ENCODE peak calls at places on chromosome 7, in four cellular contexts. One of them, this sample, is unnamed. For H3K9me3, the result is how much of the 10 kb centered on the place peaks cover.

GRCh38 chr7:42843209-42843800 is 68.6 kb downstream of the C7orf25 start:
- DNase-seq in fibroblast of lung: peak
- DNase-seq in Peyer's patch: no peak
- DNase-seq in left ventricle myocardium inferior: peak
- DNase-seq in this sample: no peak

GRCh38 chr7:108142675-108143259 is 12.6 kb upstream of the LAMB4 start:
- DNase-seq in fibroblast of lung: no peak
- DNase-seq in left ventricle myocardium inferior: no peak
- DNase-seq in Peyer's patch: no peak
- DNase-seq in this sample: no peak

GRCh38 chr7:109009636-109010035 is 440.0 kb downstream of the DNAJB9 start:
- DNase-seq in left ventricle myocardium inferior: no peak
- DNase-seq in Peyer's patch: no peak
- DNase-seq in fibroblast of lung: peak
- DNase-seq in this sample: no peak

GRCh38 chr7:82049442-82049841 is 279.6 kb upstream of the HGF start:
- DNase-seq in fibroblast of lung: peak
- DNase-seq in left ventricle myocardium inferior: peak
- DNase-seq in Peyer's patch: no peak
- DNase-seq in this sample: no peak

GRCh38 chr7:143199040-143199439 is 15.8 kb downstream of the TAS2R39 start:
- DNase-seq in Peyer's patch: no peak
- DNase-seq in fibroblast of lung: no peak
- DNase-seq in left ventricle myocardium inferior: no peak
- DNase-seq in this sample: no peak

GRCh38 chr7:120131096-120131839 is 141.7 kb upstream of the KCND2 start:
- DNase-seq in left ventricle myocardium inferior: no peak
- DNase-seq in Peyer's patch: no peak
- DNase-seq in fibroblast of lung: no peak
- DNase-seq in this sample: no peak

GRCh38 chr7:106059556-106059955 is 52.6 kb downstream of the SYPL1 start:
- DNase-seq in Peyer's patch: no peak
- DNase-seq in fibroblast of lung: no peak
- DNase-seq in left ventricle myocardium inferior: no peak
- DNase-seq in this sample: no peak

GRCh38 chr7:42237891-42238531 is 1.0 kb upstream of the GLI3 start:
- DNase-seq in left ventricle myocardium inferior: peak
- DNase-seq in fibroblast of lung: peak
- DNase-seq in Peyer's patch: peak
- DNase-seq in this sample: no peak

GRCh38 chr7:778968-779451 is 51.9 kb upstream of the PRKAR1B start:
- DNase-seq in left ventricle myocardium inferior: no peak
- DNase-seq in fibroblast of lung: peak
- DNase-seq in Peyer's patch: no peak
- DNase-seq in this sample: no peak

GRCh38 chr7:143460585-143460984 is 17.1 kb upstream of the TAS2R41 start:
- DNase-seq in fibroblast of lung: no peak
- DNase-seq in left ventricle myocardium inferior: no peak
- DNase-seq in Peyer's patch: no peak
- DNase-seq in this sample: no peak

GRCh38 chr7:112481833-112482669 is 1.3 kb downstream of the LSMEM1 start:
- DNase-seq in left ventricle myocardium inferior: peak
- DNase-seq in Peyer's patch: no peak
- DNase-seq in fibroblast of lung: peak
- DNase-seq in this sample: no peak

GRCh38 chr7:130141858-130142653 is 63.1 kb downstream of the TMEM209 start:
- DNase-seq in Peyer's patch: no peak
- DNase-seq in fibroblast of lung: no peak
- DNase-seq in left ventricle myocardium inferior: no peak
- DNase-seq in this sample: no peak

GRCh38 chr7:22378199-22378961 is 21.4 kb upstream of the RAPGEF5 start:
- DNase-seq in fibroblast of lung: no peak
- DNase-seq in Peyer's patch: no peak
- DNase-seq in left ventricle myocardium inferior: no peak
- DNase-seq in this sample: no peak

GRCh38 chr7:135557455-135558336 is at the start of gene NUP205:
- DNase-seq in fibroblast of lung: peak
- DNase-seq in left ventricle myocardium inferior: peak
- DNase-seq in Peyer's patch: peak
- DNase-seq in this sample: peak

GRCh38 chr7:6250364-6250833 is 22.0 kb downstream of the CYTH3 start:
- DNase-seq in fibroblast of lung: no peak
- DNase-seq in left ventricle myocardium inferior: no peak
- DNase-seq in Peyer's patch: no peak
- DNase-seq in this sample: no peak

GRCh38 chr7:141460781-141461715 is 90.2 kb upstream of the AGK start:
- DNase-seq in fibroblast of lung: peak
- DNase-seq in left ventricle myocardium inferior: no peak
- DNase-seq in Peyer's patch: no peak
- DNase-seq in this sample: no peak

GRCh38 chr7:29308424-29308823 is 113.8 kb downstream of the CHN2 start:
- DNase-seq in fibroblast of lung: no peak
- DNase-seq in Peyer's patch: no peak
- DNase-seq in left ventricle myocardium inferior: no peak
- DNase-seq in this sample: no peak

GRCh38 chr7:100485514-100485913 is 1.8 kb downstream of the NYAP1 start:
- DNase-seq in Peyer's patch: no peak
- DNase-seq in left ventricle myocardium inferior: no peak
- DNase-seq in fibroblast of lung: no peak
- DNase-seq in this sample: no peak

GRCh38 chr7:142384508-142384922 is 126.7 kb upstream of the PRSS58 start:
- DNase-seq in fibroblast of lung: peak
- DNase-seq in Peyer's patch: no peak
- DNase-seq in left ventricle myocardium inferior: no peak
- DNase-seq in this sample: peak

GRCh38 chr7:95180-95862 is 97.0 kb upstream of the FAM20C start:
- DNase-seq in Peyer's patch: no peak
- DNase-seq in left ventricle myocardium inferior: no peak
- DNase-seq in fibroblast of lung: no peak
- DNase-seq in this sample: no peak

GRCh38 chr7:16062269-16062668 is 359.1 kb downstream of the CRPPA start:
- DNase-seq in Peyer's patch: no peak
- DNase-seq in left ventricle myocardium inferior: no peak
- DNase-seq in fibroblast of lung: peak
- DNase-seq in this sample: no peak

GRCh38 chr7:16063241-16063640 is 358.1 kb downstream of the CRPPA start:
- DNase-seq in left ventricle myocardium inferior: no peak
- DNase-seq in Peyer's patch: no peak
- DNase-seq in fibroblast of lung: no peak
- DNase-seq in this sample: no peak

GRCh38 chr7:16061630-16062029 is 359.7 kb downstream of the CRPPA start:
- DNase-seq in fibroblast of lung: no peak
- DNase-seq in left ventricle myocardium inferior: no peak
- DNase-seq in Peyer's patch: no peak
- DNase-seq in this sample: no peak

GRCh38 chr7:16060492-16060891 is 360.8 kb downstream of the CRPPA start:
- DNase-seq in Peyer's patch: no peak
- DNase-seq in fibroblast of lung: no peak
- DNase-seq in left ventricle myocardium inferior: no peak
- DNase-seq in this sample: no peak

GRCh38 chr7:16061011-16061410 is 360.3 kb downstream of the CRPPA start:
- DNase-seq in left ventricle myocardium inferior: no peak
- DNase-seq in Peyer's patch: no peak
- DNase-seq in fibroblast of lung: no peak
- DNase-seq in this sample: no peak
- H3K27ac ChIP-seq in left ventricle myocardium inferior: peak
- H3K27ac ChIP-seq in Peyer's patch: no peak
- H3K27ac ChIP-seq in fibroblast of lung: no peak
- H3K27ac ChIP-seq in this sample: no peak

GRCh38 chr7:64636386-64636785 is 29.5 kb upstream of the ZNF107 start:
- DNase-seq in fibroblast of lung: no peak
- DNase-seq in Peyer's patch: no peak
- DNase-seq in left ventricle myocardium inferior: no peak
- DNase-seq in this sample: no peak
- TF ChIP-seq CTCF in fibroblast of lung: no peak
- TF ChIP-seq CTCF in Peyer's patch: no peak
- TF ChIP-seq CTCF in left ventricle myocardium inferior: peak
- TF ChIP-seq CTCF in this sample: no peak

DNA sequence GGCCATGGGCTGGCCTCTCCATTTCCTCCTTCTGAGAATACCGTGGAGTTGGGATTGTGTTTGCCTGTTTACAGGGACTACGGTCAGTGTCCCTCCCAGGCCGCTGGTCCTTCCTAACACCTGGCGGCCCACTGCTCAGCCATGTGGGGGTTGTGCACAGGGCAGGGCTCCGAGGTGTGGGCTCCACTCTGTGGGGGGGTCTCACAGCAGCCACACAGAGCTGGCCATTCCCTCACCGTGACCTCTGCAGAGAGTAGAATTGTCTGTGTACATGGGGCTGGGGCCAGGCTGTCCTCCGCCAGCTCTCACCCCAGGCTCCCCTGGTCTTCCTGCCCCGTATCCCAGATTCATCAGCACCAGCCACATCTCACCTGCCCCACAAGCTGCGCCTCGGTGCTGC is 60.1 kb downstream of the PTPRN2 start:
- DNase-seq in left ventricle myocardium inferior: no peak
- DNase-seq in Peyer's patch: no peak
- DNase-seq in fibroblast of lung: no peak
- DNase-seq in this sample: no peak
- H3K9me3 ChIP-seq in left ventricle myocardium inferior: under half
- H3K9me3 ChIP-seq in Peyer's patch: under half
- H3K9me3 ChIP-seq in fibroblast of lung: under half
- H3K9me3 ChIP-seq in this sample: under half

GRCh38 chr7:151697515-151697895 is 177.8 kb upstream of the RHEB start:
- DNase-seq in Peyer's patch: no peak
- DNase-seq in left ventricle myocardium inferior: peak
- DNase-seq in fibroblast of lung: no peak
- DNase-seq in this sample: no peak

GRCh38 chr7:151697942-151698341 is 178.2 kb upstream of the RHEB start:
- DNase-seq in left ventricle myocardium inferior: peak
- DNase-seq in fibroblast of lung: no peak
- DNase-seq in Peyer's patch: no peak
- DNase-seq in this sample: no peak

GRCh38 chr7:151700621-151701185 is 176.2 kb downstream of the PRKAG2 start:
- DNase-seq in Peyer's patch: no peak
- DNase-seq in left ventricle myocardium inferior: peak
- DNase-seq in fibroblast of lung: peak
- DNase-seq in this sample: no peak

GRCh38 chr7:151699147-151699546 is 177.8 kb downstream of the PRKAG2 start:
- DNase-seq in Peyer's patch: no peak
- DNase-seq in left ventricle myocardium inferior: peak
- DNase-seq in fibroblast of lung: peak
- DNase-seq in this sample: no peak

GRCh38 chr7:151699920-151700319 is 177.0 kb downstream of the PRKAG2 start:
- DNase-seq in fibroblast of lung: no peak
- DNase-seq in left ventricle myocardium inferior: no peak
- DNase-seq in Peyer's patch: no peak
- DNase-seq in this sample: no peak
- H3K27ac ChIP-seq in fibroblast of lung: no peak
- H3K27ac ChIP-seq in left ventricle myocardium inferior: peak
- H3K27ac ChIP-seq in Peyer's patch: no peak
- H3K27ac ChIP-seq in this sample: no peak

DNA sequence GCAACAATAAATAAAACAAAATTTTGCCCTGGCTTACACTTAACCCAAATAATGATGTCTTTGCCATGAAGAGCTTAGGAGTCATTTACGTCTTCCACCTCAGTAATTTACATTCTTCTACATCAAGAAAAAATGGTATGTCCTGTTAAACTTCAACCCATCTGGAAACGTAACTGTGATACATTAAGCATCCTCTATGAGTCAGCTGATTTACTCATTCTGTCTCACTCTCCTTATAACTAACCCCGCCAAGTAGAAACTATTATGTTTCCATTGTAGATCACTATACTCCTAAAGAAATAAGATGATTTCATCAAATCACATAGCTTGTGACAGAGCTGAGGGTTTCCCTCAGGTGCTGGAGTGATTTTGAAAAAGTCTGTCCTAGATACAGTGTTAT is 330.7 kb downstream of the CDC14C start:
- DNase-seq in Peyer's patch: no peak
- DNase-seq in left ventricle myocardium inferior: no peak
- DNase-seq in fibroblast of lung: no peak
- DNase-seq in this sample: no peak
- TF ChIP-seq CTCF in Peyer's patch: no peak
- TF ChIP-seq CTCF in left ventricle myocardium inferior: no peak
- TF ChIP-seq CTCF in fibroblast of lung: no peak
- TF ChIP-seq CTCF in this sample: no peak

DNA sequence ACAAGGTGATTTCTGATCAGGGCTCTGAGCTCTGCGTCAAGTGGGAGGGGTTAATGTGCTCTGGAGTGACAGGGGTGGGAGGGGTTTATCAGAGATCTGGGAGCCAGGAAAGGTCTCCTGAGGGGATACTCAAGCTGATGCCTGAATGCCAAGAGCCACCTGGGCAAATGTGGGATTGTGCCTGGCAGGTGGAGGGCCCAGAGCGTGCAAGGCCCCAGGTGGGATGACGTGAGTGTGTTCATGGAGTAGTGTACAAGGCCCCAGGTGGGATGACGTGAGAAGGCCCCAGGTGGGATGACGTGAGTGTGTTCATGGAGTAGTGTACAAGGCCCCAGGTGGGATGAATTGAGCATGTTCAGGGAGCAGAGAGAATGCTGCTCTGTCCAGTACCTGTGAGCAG is 610.3 kb downstream of the PTPRN2 start:
- DNase-seq in left ventricle myocardium inferior: no peak
- DNase-seq in fibroblast of lung: no peak
- DNase-seq in Peyer's patch: no peak
- DNase-seq in this sample: no peak
- H3K9me3 ChIP-seq in left ventricle myocardium inferior: under half
- H3K9me3 ChIP-seq in fibroblast of lung: under half
- H3K9me3 ChIP-seq in Peyer's patch: under half
- H3K9me3 ChIP-seq in this sample: under half

DNA sequence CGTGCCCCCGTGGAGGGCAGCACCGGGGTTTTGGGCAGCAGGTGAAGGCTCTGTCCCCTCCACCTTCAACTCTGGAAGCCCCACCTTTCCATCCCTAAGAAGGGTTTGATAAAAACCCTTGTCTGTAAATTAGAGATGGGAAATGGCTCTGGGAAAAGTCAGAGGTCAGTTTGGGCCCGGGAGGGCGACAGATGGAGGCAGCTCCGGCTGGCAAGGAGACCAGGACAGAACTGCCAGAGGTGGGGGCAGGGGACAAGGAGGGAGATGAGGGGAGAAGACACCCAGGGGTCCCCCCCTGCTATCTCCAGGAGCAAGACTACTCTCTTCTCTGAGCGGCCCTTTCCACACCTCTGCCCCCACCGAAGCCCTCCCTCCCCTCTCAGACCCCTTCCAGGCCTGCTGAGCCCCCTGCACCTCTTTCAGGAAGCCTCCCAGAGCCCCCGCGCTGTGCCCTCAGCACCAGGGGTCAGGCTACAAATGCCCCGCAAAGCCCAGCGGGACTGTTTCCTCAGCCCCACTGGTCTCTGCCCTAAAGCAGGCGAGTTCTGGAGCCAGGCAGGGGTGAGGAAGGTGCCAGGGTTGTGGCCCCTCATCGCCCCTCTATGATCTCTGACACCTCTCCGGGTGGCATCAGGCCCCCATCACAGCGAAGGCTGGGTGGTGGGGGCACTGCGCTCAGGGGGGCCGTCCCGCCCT is 979 bp upstream of the SH2B2 start:
- DNase-seq in left ventricle myocardium inferior: no peak
- DNase-seq in Peyer's patch: no peak
- DNase-seq in fibroblast of lung: no peak
- DNase-seq in this sample: no peak
- H3K27ac ChIP-seq in left ventricle myocardium inferior: peak
- H3K27ac ChIP-seq in Peyer's patch: peak
- H3K27ac ChIP-seq in fibroblast of lung: no peak
- H3K27ac ChIP-seq in this sample: no peak